ENCODE peak calls at places on chromosome 21, in seven cellular contexts. One of them, this sample, is unnamed.

GRCh38 chr21:21806711-21807597 is 808.7 kb downstream of the NCAM2 start:
- DNase-seq in body of pancreas: no peak
- DNase-seq in nucleus accumbens: no peak
- DNase-seq in IMR-90: no peak
- DNase-seq in mesendoderm: no peak
- DNase-seq in EL: no peak
- DNase-seq in activated CD4-positive, CD25-positive, alpha-beta regulatory T cell: no peak
- DNase-seq in this sample: no peak

GRCh38 chr21:42505090-42505726 is 8.4 kb upstream of the SLC37A1 start:
- DNase-seq in EL: no peak
- DNase-seq in nucleus accumbens: no peak
- DNase-seq in body of pancreas: no peak
- DNase-seq in IMR-90: no peak
- DNase-seq in mesendoderm: no peak
- DNase-seq in activated CD4-positive, CD25-positive, alpha-beta regulatory T cell: no peak
- DNase-seq in this sample: no peak

GRCh38 chr21:40416572-40416971 is 430.4 kb downstream of the DSCAM start:
- DNase-seq in activated CD4-positive, CD25-positive, alpha-beta regulatory T cell: no peak
- DNase-seq in body of pancreas: no peak
- DNase-seq in EL: no peak
- DNase-seq in mesendoderm: no peak
- DNase-seq in nucleus accumbens: no peak
- DNase-seq in IMR-90: no peak
- DNase-seq in this sample: no peak

GRCh38 chr21:41633627-41634026 is 125.7 kb upstream of the TMPRSS2 start:
- DNase-seq in IMR-90: no peak
- DNase-seq in mesendoderm: no peak
- DNase-seq in activated CD4-positive, CD25-positive, alpha-beta regulatory T cell: no peak
- DNase-seq in nucleus accumbens: no peak
- DNase-seq in body of pancreas: no peak
- DNase-seq in EL: no peak
- DNase-seq in this sample: no peak

GRCh38 chr21:30718239-30718909 is at the start of gene KRTAP21-3:
- DNase-seq in mesendoderm: no peak
- DNase-seq in body of pancreas: no peak
- DNase-seq in EL: no peak
- DNase-seq in IMR-90: no peak
- DNase-seq in activated CD4-positive, CD25-positive, alpha-beta regulatory T cell: no peak
- DNase-seq in nucleus accumbens: no peak
- DNase-seq in this sample: no peak

GRCh38 chr21:34942911-34943310 is 106.2 kb downstream of the RUNX1 start:
- DNase-seq in IMR-90: no peak
- DNase-seq in mesendoderm: no peak
- DNase-seq in nucleus accumbens: no peak
- DNase-seq in activated CD4-positive, CD25-positive, alpha-beta regulatory T cell: no peak
- DNase-seq in EL: no peak
- DNase-seq in body of pancreas: no peak
- DNase-seq in this sample: no peak

GRCh38 chr21:17848228-17848627 is 29.1 kb upstream of the C21orf91 start:
- DNase-seq in mesendoderm: no peak
- DNase-seq in EL: peak; percentile 94
- DNase-seq in nucleus accumbens: peak; percentile 14
- DNase-seq in IMR-90: peak; percentile 97
- DNase-seq in body of pancreas: peak; percentile 39
- DNase-seq in activated CD4-positive, CD25-positive, alpha-beta regulatory T cell: no peak
- DNase-seq in this sample: no peak

GRCh38 chr21:46064870-46065214 is 33.1 kb upstream of the COL6A2 start:
- DNase-seq in activated CD4-positive, CD25-positive, alpha-beta regulatory T cell: no peak
- DNase-seq in body of pancreas: no peak
- DNase-seq in IMR-90: no peak
- DNase-seq in mesendoderm: no peak
- DNase-seq in EL: no peak
- DNase-seq in nucleus accumbens: no peak
- DNase-seq in this sample: no peak

GRCh38 chr21:42799516-42799915 is 79.8 kb downstream of the WDR4 start:
- DNase-seq in body of pancreas: no peak
- DNase-seq in EL: no peak
- DNase-seq in mesendoderm: no peak
- DNase-seq in activated CD4-positive, CD25-positive, alpha-beta regulatory T cell: no peak
- DNase-seq in IMR-90: no peak
- DNase-seq in nucleus accumbens: no peak
- DNase-seq in this sample: no peak

This sample was measured in ELF-1.